ENCODE peak calls at places on chromosomes 3 and 15, in six cellular contexts. One of them, this sample, is unnamed.

GRCh38 chr3:144496116-144496835 is 524.7 kb downstream of the DIPK2A start:
- DNase-seq in tibial artery: no peak
- DNase-seq in colonic mucosa: no peak
- DNase-seq in epithelial cell of prostate: no peak
- DNase-seq in germinal center: no peak
- DNase-seq in GM23248: peak
- DNase-seq in this sample: no peak

GRCh38 chr3:170331143-170331542 is 26.4 kb upstream of the SKIL start:
- DNase-seq in GM23248: no peak
- DNase-seq in colonic mucosa: peak
- DNase-seq in tibial artery: no peak
- DNase-seq in epithelial cell of prostate: no peak
- DNase-seq in germinal center: no peak
- DNase-seq in this sample: no peak

GRCh38 chr3:5194801-5195509 is 7.4 kb downstream of the EDEM1 start:
- DNase-seq in colonic mucosa: no peak
- DNase-seq in GM23248: peak
- DNase-seq in epithelial cell of prostate: peak
- DNase-seq in germinal center: no peak
- DNase-seq in tibial artery: no peak
- DNase-seq in this sample: peak

GRCh38 chr3:53846134-53846850 is at the start of the genes CHDH and IL17RB:
- DNase-seq in colonic mucosa: peak
- DNase-seq in epithelial cell of prostate: no peak
- DNase-seq in tibial artery: no peak
- DNase-seq in GM23248: peak
- DNase-seq in germinal center: peak
- DNase-seq in this sample: no peak

GRCh38 chr3:27900316-27900715 is 178.2 kb upstream of the EOMES start:
- DNase-seq in tibial artery: no peak
- DNase-seq in germinal center: no peak
- DNase-seq in epithelial cell of prostate: no peak
- DNase-seq in GM23248: no peak
- DNase-seq in colonic mucosa: no peak
- DNase-seq in this sample: no peak

GRCh38 chr3:188088948-188089685 is 64.8 kb upstream of the LPP start:
- DNase-seq in GM23248: no peak
- DNase-seq in epithelial cell of prostate: no peak
- DNase-seq in colonic mucosa: no peak
- DNase-seq in tibial artery: no peak
- DNase-seq in germinal center: no peak
- DNase-seq in this sample: no peak

GRCh38 chr3:167684389-167684993 is 30.7 kb upstream of the WDR49 start:
- DNase-seq in tibial artery: no peak
- DNase-seq in colonic mucosa: peak
- DNase-seq in epithelial cell of prostate: no peak
- DNase-seq in germinal center: peak
- DNase-seq in GM23248: peak
- DNase-seq in this sample: peak

GRCh38 chr3:149579838-149580542 is 77.8 kb downstream of the WWTR1 start:
- DNase-seq in tibial artery: no peak
- DNase-seq in GM23248: peak
- DNase-seq in colonic mucosa: no peak
- DNase-seq in germinal center: no peak
- DNase-seq in epithelial cell of prostate: peak
- DNase-seq in this sample: no peak

GRCh38 chr3:50303038-50303815 is at the start of gene HYAL1:
- DNase-seq in GM23248: no peak
- DNase-seq in germinal center: no peak
- DNase-seq in colonic mucosa: peak
- DNase-seq in tibial artery: no peak
- DNase-seq in epithelial cell of prostate: no peak
- DNase-seq in this sample: no peak

GRCh38 chr3:50251220-50251619 is 15.2 kb downstream of the GNAI2 start:
- DNase-seq in GM23248: peak
- DNase-seq in tibial artery: no peak
- DNase-seq in germinal center: no peak
- DNase-seq in colonic mucosa: no peak
- DNase-seq in epithelial cell of prostate: peak
- DNase-seq in this sample: no peak

GRCh38 chr3:177263615-177264365 is 66.5 kb upstream of the TBL1XR1 start:
- DNase-seq in colonic mucosa: no peak
- DNase-seq in GM23248: peak
- DNase-seq in epithelial cell of prostate: no peak
- DNase-seq in germinal center: no peak
- DNase-seq in tibial artery: no peak
- DNase-seq in this sample: no peak

GRCh38 chr15:70140031-70140542 is 42.4 kb upstream of the TLE3 start:
- DNase-seq in GM23248: no peak
- DNase-seq in germinal center: no peak
- DNase-seq in tibial artery: no peak
- DNase-seq in epithelial cell of prostate: no peak
- DNase-seq in colonic mucosa: no peak
- DNase-seq in this sample: no peak

This sample was measured in ureter.